ENCODE peak calls at places on chromosome 3, in five cellular contexts. One of them, this sample, is unnamed.

GRCh38 chr3:196280689-196281463 is 6.7 kb downstream of the PCYT1A start:
- DNase-seq in heart right ventricle: no peak
- DNase-seq in HS-5: no peak
- DNase-seq in fibroblast of lung: no peak
- DNase-seq in brain microvascular endothelial cell: no peak
- DNase-seq in this sample: no peak

GRCh38 chr3:139617656-139618268 is 60.0 kb downstream of the NMNAT3 start:
- DNase-seq in heart right ventricle: no peak
- DNase-seq in HS-5: no peak
- DNase-seq in fibroblast of lung: no peak
- DNase-seq in brain microvascular endothelial cell: no peak
- DNase-seq in this sample: no peak

GRCh38 chr3:125322917-125323316 is 52.2 kb downstream of the ZNF148 start:
- DNase-seq in heart right ventricle: no peak
- DNase-seq in HS-5: no peak
- DNase-seq in fibroblast of lung: no peak
- DNase-seq in brain microvascular endothelial cell: no peak
- DNase-seq in this sample: no peak

GRCh38 chr3:13194285-13195209 is 121.3 kb upstream of the IQSEC1 start:
- DNase-seq in heart right ventricle: no peak
- DNase-seq in HS-5: no peak
- DNase-seq in fibroblast of lung: no peak
- DNase-seq in brain microvascular endothelial cell: no peak
- DNase-seq in this sample: no peak

GRCh38 chr3:69936266-69936665 is 63.3 kb upstream of the SAMMSON start:
- DNase-seq in heart right ventricle: no peak
- DNase-seq in HS-5: no peak
- DNase-seq in fibroblast of lung: no peak
- DNase-seq in brain microvascular endothelial cell: no peak
- DNase-seq in this sample: no peak

GRCh38 chr3:135565481-135565880 is 400.0 kb upstream of the PPP2R3A start:
- DNase-seq in heart right ventricle: no peak
- DNase-seq in HS-5: peak
- DNase-seq in fibroblast of lung: no peak
- DNase-seq in brain microvascular endothelial cell: no peak
- DNase-seq in this sample: no peak

GRCh38 chr3:174377096-174377495 is 482.0 kb upstream of the NAALADL2 start:
- DNase-seq in heart right ventricle: no peak
- DNase-seq in HS-5: no peak
- DNase-seq in fibroblast of lung: no peak
- DNase-seq in brain microvascular endothelial cell: no peak
- DNase-seq in this sample: no peak

GRCh38 chr3:132637590-132637989 is 22.0 kb downstream of the ACAD11 start:
- DNase-seq in heart right ventricle: no peak
- DNase-seq in HS-5: no peak
- DNase-seq in fibroblast of lung: peak
- DNase-seq in brain microvascular endothelial cell: no peak
- DNase-seq in this sample: no peak

GRCh38 chr3:100957407-100958100 is 35.7 kb downstream of the ABI3BP start:
- DNase-seq in heart right ventricle: no peak
- DNase-seq in HS-5: no peak
- DNase-seq in fibroblast of lung: no peak
- DNase-seq in brain microvascular endothelial cell: peak
- DNase-seq in this sample: no peak

GRCh38 chr3:181596126-181596525 is 115.6 kb upstream of the SOX2 start:
- DNase-seq in heart right ventricle: no peak
- DNase-seq in HS-5: no peak
- DNase-seq in fibroblast of lung: no peak
- DNase-seq in brain microvascular endothelial cell: no peak
- DNase-seq in this sample: no peak

GRCh38 chr3:178205750-178206149 is 330.5 kb upstream of the KCNMB2 start:
- DNase-seq in heart right ventricle: no peak
- DNase-seq in HS-5: no peak
- DNase-seq in fibroblast of lung: no peak
- DNase-seq in brain microvascular endothelial cell: no peak
- DNase-seq in this sample: no peak

GRCh38 chr3:52240059-52240885 is 1.3 kb upstream of the TWF2 start:
- DNase-seq in heart right ventricle: no peak
- DNase-seq in HS-5: peak
- DNase-seq in fibroblast of lung: peak
- DNase-seq in brain microvascular endothelial cell: peak
- DNase-seq in this sample: peak

GRCh38 chr3:16382852-16383251 is 117.8 kb downstream of the OXNAD1 start:
- DNase-seq in heart right ventricle: no peak
- DNase-seq in HS-5: no peak
- DNase-seq in fibroblast of lung: no peak
- DNase-seq in brain microvascular endothelial cell: no peak
- DNase-seq in this sample: no peak

GRCh38 chr3:49638445-49638844 is 35.7 kb upstream of the APEH start:
- DNase-seq in heart right ventricle: no peak
- DNase-seq in HS-5: peak
- DNase-seq in fibroblast of lung: peak
- DNase-seq in brain microvascular endothelial cell: peak
- DNase-seq in this sample: no peak

GRCh38 chr3:834679-835078 is 258.1 kb upstream of the CNTN6 start:
- DNase-seq in heart right ventricle: no peak
- DNase-seq in HS-5: no peak
- DNase-seq in fibroblast of lung: no peak
- DNase-seq in brain microvascular endothelial cell: no peak
- DNase-seq in this sample: no peak

GRCh38 chr3:22959593-22959992 is 243.5 kb upstream of the UBE2E2 start:
- DNase-seq in heart right ventricle: no peak
- DNase-seq in HS-5: no peak
- DNase-seq in fibroblast of lung: no peak
- DNase-seq in brain microvascular endothelial cell: no peak
- DNase-seq in this sample: no peak

GRCh38 chr3:158091526-158091925 is 14.7 kb downstream of the SHOX2 start:
- DNase-seq in heart right ventricle: no peak
- DNase-seq in HS-5: no peak
- DNase-seq in fibroblast of lung: peak
- DNase-seq in brain microvascular endothelial cell: no peak
- DNase-seq in this sample: peak

GRCh38 chr3:112405845-112406244 is 72.9 kb downstream of the CD200 start:
- DNase-seq in heart right ventricle: no peak
- DNase-seq in HS-5: no peak
- DNase-seq in fibroblast of lung: no peak
- DNase-seq in brain microvascular endothelial cell: no peak
- DNase-seq in this sample: no peak

GRCh38 chr3:181253796-181254195 is 264.3 kb upstream of the DNAJC19 start:
- DNase-seq in heart right ventricle: no peak
- DNase-seq in HS-5: no peak
- DNase-seq in fibroblast of lung: no peak
- DNase-seq in brain microvascular endothelial cell: no peak
- DNase-seq in this sample: no peak

GRCh38 chr3:44825264-44825925 is 36.3 kb upstream of the TMEM42 start:
- DNase-seq in heart right ventricle: no peak
- DNase-seq in HS-5: peak
- DNase-seq in fibroblast of lung: peak
- DNase-seq in brain microvascular endothelial cell: peak
- DNase-seq in this sample: no peak

GRCh38 chr3:184336484-184337230 is 743 bp upstream of the FAM131A start:
- DNase-seq in heart right ventricle: no peak
- DNase-seq in HS-5: no peak
- DNase-seq in fibroblast of lung: peak
- DNase-seq in brain microvascular endothelial cell: no peak
- DNase-seq in this sample: no peak

GRCh38 chr3:124041553-124041952 is 49.6 kb upstream of the ROPN1 start:
- DNase-seq in heart right ventricle: no peak
- DNase-seq in HS-5: no peak
- DNase-seq in fibroblast of lung: no peak
- DNase-seq in brain microvascular endothelial cell: no peak
- DNase-seq in this sample: no peak

GRCh38 chr3:65537109-65537508 is 501.6 kb downstream of the MAGI1 start:
- DNase-seq in heart right ventricle: no peak
- DNase-seq in HS-5: no peak
- DNase-seq in fibroblast of lung: no peak
- DNase-seq in brain microvascular endothelial cell: no peak
- DNase-seq in this sample: no peak

GRCh38 chr3:193515884-193516438 is 38.7 kb downstream of the ATP13A4 start:
- DNase-seq in heart right ventricle: no peak
- DNase-seq in HS-5: no peak
- DNase-seq in fibroblast of lung: no peak
- DNase-seq in brain microvascular endothelial cell: no peak
- DNase-seq in this sample: no peak

GRCh38 chr3:180855364-180855763 is 57.1 kb upstream of the FXR1 start:
- DNase-seq in heart right ventricle: no peak
- DNase-seq in HS-5: no peak
- DNase-seq in fibroblast of lung: no peak
- DNase-seq in brain microvascular endothelial cell: no peak
- DNase-seq in this sample: peak

GRCh38 chr3:115042351-115042750 is 104.7 kb downstream of the ZBTB20 start:
- DNase-seq in heart right ventricle: no peak
- DNase-seq in HS-5: no peak
- DNase-seq in fibroblast of lung: peak
- DNase-seq in brain microvascular endothelial cell: no peak
- DNase-seq in this sample: no peak

GRCh38 chr3:196639517-196640500 is at the start of gene NRROS:
- DNase-seq in heart right ventricle: peak
- DNase-seq in HS-5: no peak
- DNase-seq in fibroblast of lung: peak
- DNase-seq in brain microvascular endothelial cell: peak
- DNase-seq in this sample: peak

GRCh38 chr3:167110906-167111305 is 269.2 kb downstream of the ZBBX start:
- DNase-seq in heart right ventricle: no peak
- DNase-seq in HS-5: no peak
- DNase-seq in fibroblast of lung: no peak
- DNase-seq in brain microvascular endothelial cell: no peak
- DNase-seq in this sample: peak

GRCh38 chr3:188734395-188734794 is 437.4 kb upstream of the TPRG1 start:
- DNase-seq in heart right ventricle: no peak
- DNase-seq in HS-5: no peak
- DNase-seq in fibroblast of lung: no peak
- DNase-seq in brain microvascular endothelial cell: no peak
- DNase-seq in this sample: no peak

GRCh38 chr3:128794067-128794768 is 68.2 kb downstream of the RAB7A start:
- DNase-seq in heart right ventricle: no peak
- DNase-seq in HS-5: peak
- DNase-seq in fibroblast of lung: peak
- DNase-seq in brain microvascular endothelial cell: peak
- DNase-seq in this sample: no peak

GRCh38 chr3:141952611-141953010 is 76.2 kb downstream of the ATP1B3 start:
- DNase-seq in heart right ventricle: no peak
- DNase-seq in HS-5: no peak
- DNase-seq in fibroblast of lung: no peak
- DNase-seq in brain microvascular endothelial cell: no peak
- DNase-seq in this sample: no peak

GRCh38 chr3:133595341-133595740 is 21.9 kb downstream of the CDV3 start:
- DNase-seq in heart right ventricle: no peak
- DNase-seq in HS-5: no peak
- DNase-seq in fibroblast of lung: no peak
- DNase-seq in brain microvascular endothelial cell: no peak
- DNase-seq in this sample: no peak

GRCh38 chr3:151901282-151901945 is 28.0 kb downstream of the SUCNR1 start:
- DNase-seq in heart right ventricle: no peak
- DNase-seq in HS-5: no peak
- DNase-seq in fibroblast of lung: no peak
- DNase-seq in brain microvascular endothelial cell: no peak
- DNase-seq in this sample: no peak

GRCh38 chr3:195356151-195357086 is 85.5 kb upstream of the XXYLT1 start:
- DNase-seq in heart right ventricle: peak
- DNase-seq in HS-5: no peak
- DNase-seq in fibroblast of lung: peak
- DNase-seq in brain microvascular endothelial cell: no peak
- DNase-seq in this sample: no peak

This sample was measured in RPMI8226.